ENCODE peak calls at places on chromosomes 12 and 14, in nine cellular contexts. T is caudate nucleus, M is aorta, E is amniotic stem cell, X is fibroblast of villous mesenchyme, F is left ventricle myocardium superior, O is tibial artery, U is DMS153, H is MCF 10A. G is an unnamed sample.

GRCh38 chr14:59215353-59215752 is 26.9 kb downstream of the DAAM1 start:
- DNase-seq in T (no peak), M (peak; percentile 84), E (no peak), X (peak; percentile 77), F (peak; percentile 87), O (peak; percentile 77), U (peak; percentile 40), H (no peak), G (no peak)

GRCh38 chr14:69814397-69814796 is 17.4 kb upstream of the SLC10A1 start:
- DNase-seq in T (no peak), M (no peak), E (no peak), X (no peak), F (no peak), O (no peak), U (no peak), H (no peak), G (no peak)

GRCh38 chr14:31110872-31111271 is 84.7 kb upstream of the STRN3 start:
- DNase-seq in T (no peak), M (no peak), E (no peak), X (peak; percentile 61), F (no peak), O (no peak), U (no peak), H (no peak), G (no peak)

GRCh38 chr12:121072147-121072546 is 33.1 kb upstream of the OASL start:
- DNase-seq in T (no peak), M (no peak), E (no peak), X (no peak), F (no peak), O (no peak), U (no peak), H (no peak), G (no peak)

GRCh38 chr14:56341766-56342418 is 223.7 kb downstream of the PELI2 start:
- DNase-seq in T (no peak), M (no peak), E (no peak), X (peak; percentile 63), F (no peak), O (no peak), U (no peak), H (no peak), G (no peak)

GRCh38 chr12:133058203-133059125 is 21.2 kb downstream of the ZNF84 start:
- DNase-seq in T (no peak), M (no peak), E (no peak), X (peak; percentile 6), F (no peak), O (no peak), U (peak; percentile 11), H (peak; percentile 9), G (no peak)

GRCh38 chr14:95431199-95432145 is 85.0 kb downstream of the SYNE3 start:
- DNase-seq in T (no peak), M (peak; percentile 23), E (no peak), X (peak; percentile 23), F (no peak), O (no peak), U (no peak), H (peak; percentile 48), G (no peak)

GRCh38 chr12:107353312-107353711 is 260.0 kb upstream of the CRY1 start:
- DNase-seq in T (no peak), M (no peak), E (no peak), X (no peak), F (no peak), O (no peak), U (no peak), H (no peak), G (no peak)

GRCh38 chr12:79413796-79414195 is 277.0 kb downstream of the PAWR start:
- DNase-seq in T (no peak), M (no peak), E (no peak), X (no peak), F (no peak), O (no peak), U (no peak), H (no peak), G (no peak)

GRCh38 chr12:94676011-94676709 is 25.8 kb upstream of the TMCC3 start:
- DNase-seq in T (no peak), M (peak; percentile 65), E (no peak), X (peak; percentile 9), F (no peak), O (peak; percentile 80), U (no peak), H (no peak), G (no peak)

GRCh38 chr12:76674669-76675315 is 89.1 kb upstream of the ZDHHC17 start:
- DNase-seq in T (no peak), M (no peak), E (no peak), X (no peak), F (no peak), O (no peak), U (no peak), H (no peak), G (no peak)

GRCh38 chr14:29475641-29476040 is 452.0 kb downstream of the PRKD1 start:
- DNase-seq in T (no peak), M (no peak), E (no peak), X (peak; percentile 18), F (no peak), O (no peak), U (no peak), H (peak; percentile 20), G (no peak)

G was measured in epithelial cell of proximal tubule.